ENCODE peak calls at places on chromosomes 7 and 10, in nine cellular contexts. A, S, E, G, Q, I, P, V and R are unnamed samples.

GRCh38 chr10:110840225-110840922 is 31.4 kb upstream of the PDCD4 start:
- DNase-seq in A (no peak), S (no peak), E (no peak), G (no peak), Q (peak), I (no peak), P (no peak), V (no peak), R (no peak)

GRCh38 chr10:28708921-28709461 is 31.7 kb downstream of the BAMBI start:
- DNase-seq in A (no peak), S (no peak), E (no peak), G (no peak), Q (no peak), I (no peak), P (no peak), V (no peak), R (no peak)

GRCh38 chr10:35854661-35855060 is 212.6 kb upstream of the FZD8 start:
- DNase-seq in A (no peak), S (no peak), E (no peak), G (no peak), Q (no peak), I (no peak), P (no peak), V (no peak), R (no peak)

GRCh38 chr7:107070710-107071109 is 26.2 kb downstream of the PRKAR2B start:
- DNase-seq in A (no peak), S (no peak), E (no peak), G (no peak), Q (no peak), I (no peak), P (no peak), V (no peak), R (no peak)

GRCh38 chr7:2811476-2812118 is 32.5 kb downstream of the GNA12 start:
- DNase-seq in A (no peak), S (no peak), E (no peak), G (no peak), Q (no peak), I (no peak), P (no peak), V (no peak), R (no peak)

GRCh38 chr10:127972958-127973357 is 66.1 kb downstream of the PTPRE start:
- DNase-seq in A (no peak), S (no peak), E (no peak), G (no peak), Q (no peak), I (no peak), P (no peak), V (no peak), R (no peak)

GRCh38 chr7:95577137-95577536 is 19.2 kb downstream of the PDK4 start:
- DNase-seq in A (no peak), S (no peak), E (no peak), G (no peak), Q (no peak), I (no peak), P (no peak), V (no peak), R (no peak)

GRCh38 chr7:76300210-76300731 is 2.2 kb upstream of the HSPB1 start:
- DNase-seq in A (no peak), S (no peak), E (peak), G (no peak), Q (peak), I (no peak), P (no peak), V (no peak), R (no peak)